ENCODE peak calls at places on chromosomes 13 and 19, in four cellular contexts. C is H9, A is epithelial cell of esophagus, Q is cardiac muscle cell. W is an unnamed sample.

GRCh38 chr13:24307211-24308067 is 1.9 kb upstream of the C1QTNF9 start:
- DNase-seq in C (peak), A (no peak), Q (peak), W (no peak)

GRCh38 chr19:29329460-29330134 is 116.6 kb upstream of the UQCRFS1 start:
- DNase-seq in C (peak), A (no peak), Q (peak), W (peak)

GRCh38 chr19:15403151-15403531 is 15.6 kb downstream of the AKAP8L start:
- DNase-seq in C (no peak), A (no peak), Q (no peak), W (no peak)

GRCh38 chr19:33641261-33641660 is 19.5 kb downstream of the CHST8 start:
- DNase-seq in C (no peak), A (no peak), Q (no peak), W (no peak)

GRCh38 chr13:86907116-86907515 is 764.1 kb upstream of the SLITRK5 start:
- DNase-seq in C (no peak), A (no peak), Q (no peak), W (no peak)

GRCh38 chr19:54114340-54114826 is 1.1 kb downstream of the TFPT start:
- DNase-seq in C (no peak), A (peak), Q (peak), W (no peak)

GRCh38 chr13:63208811-63209210 is 1793.2 kb upstream of the PCDH20 start:
- DNase-seq in C (no peak), A (no peak), Q (no peak), W (no peak)

GRCh38 chr19:33441277-33441699 is 67.8 kb downstream of the CEBPG start:
- DNase-seq in C (no peak), A (no peak), Q (no peak), W (no peak)

GRCh38 chr13:28574617-28575142 is 79.8 kb upstream of the FLT1 start:
- DNase-seq in C (no peak), A (peak), Q (peak), W (no peak)

GRCh38 chr19:38769635-38770211 is 3.6 kb downstream of the LGALS7 start:
- DNase-seq in C (peak), A (peak), Q (peak), W (peak)

GRCh38 chr19:9431475-9431874 is 3.9 kb downstream of the ZNF266 start:
- DNase-seq in C (peak), A (peak), Q (peak), W (peak)

GRCh38 chr13:22049384-22049783 is 378.5 kb downstream of the FGF9 start:
- DNase-seq in C (no peak), A (no peak), Q (no peak), W (no peak)

GRCh38 chr19:3372413-3372812 is 6.0 kb downstream of the NFIC start:
- DNase-seq in C (no peak), A (no peak), Q (no peak), W (no peak)

DNA sequence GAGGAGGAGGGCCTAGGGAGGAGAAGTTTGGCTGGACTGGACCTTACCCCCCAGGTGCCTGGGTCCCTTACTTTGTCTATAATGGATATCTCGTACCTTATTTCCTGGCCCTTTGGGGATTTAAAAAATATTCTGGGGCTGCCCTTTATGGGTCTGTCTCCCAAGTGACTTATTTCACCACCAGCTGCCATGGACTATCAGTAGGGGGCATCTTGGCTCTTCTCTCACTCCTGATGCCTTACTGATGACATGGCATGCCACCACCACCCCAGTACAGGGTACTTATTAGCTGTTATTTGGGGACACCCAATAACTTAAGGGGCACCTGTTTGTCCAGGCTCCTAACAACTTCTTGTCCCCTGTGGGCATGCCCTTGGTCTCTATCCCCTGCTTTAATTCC is 38.0 kb downstream of the NFIX start:
- DNase-seq in C (no peak), A (no peak), Q (no peak), W (no peak)
- TF ChIP-seq CTCF in C (peak), A (no peak), Q (peak), W (no peak)

GRCh38 chr19:52603558-52604207 is 33.6 kb downstream of the ZNF701 start:
- DNase-seq in C (no peak), A (no peak), Q (peak), W (no peak)
- TF ChIP-seq CTCF in C (no peak), A (no peak), Q (no peak), W (no peak)

GRCh38 chr13:32259116-32259515 is 56.0 kb downstream of the ZAR1L start:
- DNase-seq in C (no peak), A (no peak), Q (no peak), W (no peak)
- TF ChIP-seq CTCF in C (peak), A (peak), Q (no peak), W (no peak)

GRCh38 chr19:45591004-45591637 is 6.5 kb upstream of the OPA3 start:
- DNase-seq in C (peak), A (peak), Q (no peak), W (peak)
- TF ChIP-seq CTCF in C (peak), A (peak), Q (peak), W (peak)

GRCh38 chr13:43132228-43132627 is 108.8 kb downstream of the DNAJC15 start:
- DNase-seq in C (peak), A (peak), Q (peak), W (no peak)
- TF ChIP-seq CTCF in C (peak), A (peak), Q (peak), W (peak)

GRCh38 chr19:37317403-37318209 is 53.3 kb upstream of the ZNF527 start:
- DNase-seq in C (peak), A (peak), Q (peak), W (peak)
- TF ChIP-seq CTCF in C (peak), A (peak), Q (peak), W (no peak)